ENCODE peak calls at places on chromosomes 4 and X, in four cellular contexts. D, K, B and O are unnamed samples.

GRCh38 chr4:118282692-118283091 is 70.1 kb downstream of the PRSS12 start:
- DNase-seq in K (no peak), D (no peak), B (no peak), O (peak)

GRCh38 chr4:48162162-48162561 is 28.1 kb upstream of the TXK start:
- DNase-seq in D (no peak), B (no peak), K (no peak), O (peak)

GRCh38 chrX:74133156-74133796 is 170.7 kb upstream of the ZCCHC13 start:
- DNase-seq in B (no peak), D (no peak), K (peak), O (peak)

GRCh38 chrX:40166582-40166981 is 68.8 kb upstream of the BCOR start:
- DNase-seq in K (no peak), D (no peak), B (no peak), O (no peak)

GRCh38 chrX:73214366-73215094 is at the start of gene NAP1L2:
- DNase-seq in D (peak), K (peak), B (peak), O (peak)

GRCh38 chr4:38004887-38005286 is 44.7 kb downstream of the PTTG2 start:
- DNase-seq in K (no peak), D (no peak), B (no peak), O (no peak)

GRCh38 chrX:143837010-143837409 is 46.9 kb upstream of the UBE2NL start:
- DNase-seq in K (no peak), D (no peak), B (no peak), O (no peak)

GRCh38 chrX:103413981-103414380 is 37.6 kb downstream of the BEX3 start:
- DNase-seq in K (no peak), B (no peak), D (no peak), O (no peak)

GRCh38 chr4:71729856-71730255 is 54.0 kb downstream of the GC start:
- DNase-seq in D (no peak), K (no peak), B (no peak), O (no peak)